ENCODE peak calls at places on chromosomes 16 and 17, in seven cellular contexts. V is AG09309, O is fibroblast of lung, B is transverse colon, N is fibroblast of mammary gland, Q is fibroblast of pulmonary artery, X is WTC11. Z is an unnamed sample.

GRCh38 chr17:82911822-82912221 is 72.0 kb upstream of the ZNF750 start:
- DNase-seq in V (no peak), B (no peak), X (no peak), Q (no peak), N (no peak), O (no peak), Z (no peak)

GRCh38 chr17:41167561-41167960 is 460 bp downstream of the KRTAP4-3 start:
- DNase-seq in X (no peak), B (no peak), O (no peak), V (no peak), N (no peak), Q (no peak), Z (no peak)

GRCh38 chr17:58329035-58329807 is 626 bp upstream of the TSPOAP1 start:
- DNase-seq in B (peak), N (no peak), Q (no peak), V (no peak), O (no peak), X (peak), Z (peak)

GRCh38 chr17:8574687-8575086 is 55.8 kb downstream of the MYH10 start:
- DNase-seq in V (no peak), X (no peak), O (peak), Q (peak), N (peak), B (no peak), Z (no peak)

GRCh38 chr17:38444151-38444550 is 15.9 kb downstream of the ARHGAP23 start:
- DNase-seq in V (no peak), O (peak), X (peak), B (peak), N (peak), Q (peak), Z (peak)

GRCh38 chr17:35537569-35538209 is at the start of gene SLFN12L:
- DNase-seq in O (no peak), V (no peak), N (no peak), Q (no peak), X (no peak), B (no peak), Z (peak)

GRCh38 chr17:2755941-2756724 is 6.7 kb upstream of the CCDC92B start:
- DNase-seq in V (no peak), Q (no peak), N (peak), X (peak), O (no peak), B (no peak), Z (no peak)

GRCh38 chr16:47063011-47063724 is 80.6 kb downstream of the NETO2 start:
- DNase-seq in O (no peak), V (no peak), X (no peak), N (no peak), Q (no peak), B (no peak), Z (no peak)

GRCh38 chr17:17575360-17576251 is 15.9 kb downstream of the PEMT start:
- DNase-seq in X (no peak), N (peak), Q (no peak), B (no peak), O (peak), V (no peak), Z (no peak)

GRCh38 chr16:7182510-7183109 is 150.0 kb upstream of the RBFOX1 start:
- DNase-seq in Q (no peak), X (no peak), N (no peak), B (no peak), O (no peak), V (no peak), Z (no peak)

GRCh38 chr17:71402661-71403141 is 718.1 kb upstream of the SOX9 start:
- DNase-seq in V (no peak), Q (no peak), N (peak), O (no peak), X (no peak), B (no peak), Z (no peak)

GRCh38 chr17:64219571-64219970 is 43.5 kb downstream of the TEX2 start:
- DNase-seq in V (no peak), X (no peak), B (no peak), O (no peak), Q (no peak), N (no peak), Z (no peak)

GRCh38 chr16:69796285-69797118 is 34.4 kb downstream of the WWP2 start:
- DNase-seq in O (peak), Q (peak), N (peak), V (peak), B (peak), X (no peak), Z (peak)

GRCh38 chr16:72876221-72876620 is 171.7 kb downstream of the ZFHX3 start:
- DNase-seq in B (peak), V (peak), X (no peak), N (peak), O (peak), Q (peak), Z (peak)

GRCh38 chr17:49495842-49496182 is 719 bp downstream of the NGFR start:
- DNase-seq in V (no peak), Q (no peak), O (no peak), B (no peak), X (peak), N (no peak), Z (no peak)

GRCh38 chr16:15996432-15997109 is 47.2 kb downstream of the ABCC1 start:
- DNase-seq in V (peak), N (peak), X (no peak), Q (peak), O (peak), B (no peak), Z (no peak)

GRCh38 chr17:79721993-79722671 is 8.6 kb upstream of the ENPP7 start:
- DNase-seq in O (no peak), V (no peak), X (peak), B (no peak), N (no peak), Q (no peak), Z (no peak)

GRCh38 chr16:55539049-55539448 is 27.4 kb upstream of the CAPNS2 start:
- DNase-seq in Q (peak), X (no peak), B (no peak), N (peak), V (no peak), O (peak), Z (no peak)

GRCh38 chr16:23754594-23755483 is at the start of gene CHP2:
- DNase-seq in Q (no peak), B (peak), V (no peak), O (no peak), N (no peak), X (peak), Z (no peak)

GRCh38 chr17:740240-741055 is 8.1 kb downstream of the TLCD3A start:
- DNase-seq in Q (no peak), N (no peak), B (peak), X (no peak), O (no peak), V (no peak), Z (peak)

GRCh38 chr17:742147-742793 is 9.8 kb downstream of the GEMIN4 start:
- DNase-seq in O (no peak), Q (no peak), N (no peak), B (no peak), V (no peak), X (no peak), Z (no peak)

GRCh38 chr17:744937-745336 is 7.1 kb downstream of the GEMIN4 start:
- DNase-seq in O (no peak), N (no peak), X (no peak), Q (no peak), V (no peak), B (no peak), Z (no peak)

GRCh38 chr17:745406-745805 is 6.7 kb downstream of the GEMIN4 start:
- DNase-seq in Q (no peak), V (no peak), N (no peak), O (no peak), X (no peak), B (no peak), Z (no peak)

DNA sequence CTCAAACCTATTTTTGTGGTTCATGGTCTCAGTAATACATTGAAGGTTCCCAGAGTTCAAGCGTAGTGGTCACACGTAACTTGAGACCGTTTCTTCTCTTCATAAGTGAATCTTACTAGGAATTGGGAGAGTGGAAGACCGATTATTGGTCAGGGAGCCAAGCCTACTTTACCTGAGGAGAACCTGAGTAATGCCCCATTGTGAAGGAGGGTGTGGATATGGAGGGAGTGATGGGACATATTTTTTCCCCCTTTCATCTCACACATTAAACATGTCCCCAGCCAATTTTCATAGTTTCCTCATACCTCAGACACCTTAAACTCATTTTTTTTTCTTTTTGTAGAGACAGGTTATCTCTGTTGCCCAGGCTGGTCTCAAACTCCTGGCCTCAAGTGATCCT is 8.9 kb downstream of the GEMIN4 start:
- DNase-seq in O (no peak), Q (no peak), N (no peak), B (no peak), V (no peak), X (no peak), Z (no peak)
- TF ChIP-seq CTCF in O (no peak), Q (no peak), N (no peak), B (no peak), V (no peak), X (no peak), Z (no peak)

GRCh38 chr16:86609115-86609514 is 30.8 kb downstream of the FOXL1 start:
- DNase-seq in Q (peak), B (no peak), V (peak), O (peak), N (peak), X (no peak), Z (no peak)

GRCh38 chr16:86605950-86606349 is 27.6 kb downstream of the FOXL1 start:
- DNase-seq in Q (no peak), X (no peak), V (no peak), B (no peak), O (no peak), N (no peak), Z (no peak)

GRCh38 chr16:86609661-86610060 is 31.3 kb downstream of the FOXL1 start:
- DNase-seq in O (no peak), B (no peak), Q (no peak), V (no peak), N (no peak), X (no peak), Z (no peak)

GRCh38 chr16:86610779-86611516 is 32.6 kb downstream of the FOXL1 start:
- DNase-seq in Q (no peak), V (no peak), O (no peak), X (no peak), B (no peak), N (no peak), Z (no peak)

GRCh38 chr16:86608301-86608747 is 30.0 kb downstream of the FOXL1 start:
- DNase-seq in B (no peak), V (no peak), O (peak), N (no peak), Q (no peak), X (no peak), Z (no peak)
- TF ChIP-seq CTCF in B (no peak), V (peak), O (no peak), N (no peak), Q (no peak), X (no peak), Z (no peak)

GRCh38 chr17:33459078-33459940 is 166.2 kb upstream of the ASIC2 start:
- DNase-seq in O (no peak), B (no peak), Q (no peak), X (peak), V (no peak), N (no peak), Z (no peak)
- TF ChIP-seq CTCF in O (no peak), B (no peak), Q (no peak), X (no peak), V (no peak), N (no peak), Z (no peak)

DNA sequence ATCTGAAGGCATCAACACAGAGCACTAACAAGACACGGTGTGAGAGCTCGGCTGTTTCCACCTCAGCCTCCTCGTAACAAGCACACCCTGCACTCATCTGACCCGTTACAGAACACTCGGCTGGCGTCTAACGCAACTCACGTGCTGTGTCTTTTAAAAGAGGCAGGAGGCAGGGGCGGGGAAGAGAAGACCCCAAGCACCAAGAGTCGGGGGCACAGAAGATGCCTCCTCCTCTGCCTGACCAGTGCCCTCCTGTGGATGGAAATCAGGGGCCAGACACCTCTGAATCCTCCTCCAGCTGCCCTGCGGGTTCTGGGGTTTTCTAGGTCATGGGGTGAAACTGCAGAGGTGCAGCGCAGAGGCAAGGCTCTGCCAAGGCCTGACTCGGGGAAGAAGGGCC is 74.3 kb downstream of the ZNF778 start:
- DNase-seq in V (no peak), B (no peak), X (no peak), N (no peak), O (no peak), Q (no peak), Z (no peak)
- TF ChIP-seq CTCF in V (no peak), B (no peak), X (no peak), N (no peak), O (no peak), Q (no peak), Z (no peak)

DNA sequence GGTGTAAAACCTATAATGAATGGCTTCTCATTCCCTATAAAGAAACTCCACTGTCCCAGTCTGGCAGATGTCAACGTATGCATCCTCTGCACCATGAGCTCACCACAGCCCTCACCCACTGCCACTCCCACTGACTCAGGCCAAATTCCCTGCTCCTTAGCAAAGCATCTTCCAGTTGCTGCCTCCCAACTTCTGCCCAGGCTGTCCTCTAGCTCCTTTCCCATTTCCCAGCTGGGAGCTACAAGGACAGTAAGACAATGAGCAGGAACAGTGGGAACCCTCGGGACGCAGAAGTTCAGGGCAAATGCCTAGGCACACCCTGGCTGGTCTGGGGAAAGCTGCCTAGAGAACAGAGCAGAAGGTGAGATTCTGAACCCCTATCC is 9.1 kb upstream of the THAP11 start:
- DNase-seq in X (no peak), V (no peak), O (peak), N (peak), B (no peak), Q (peak), Z (no peak)
- TF ChIP-seq CTCF in X (no peak), V (no peak), O (no peak), N (no peak), B (no peak), Q (no peak), Z (no peak)

GRCh38 chr16:67179421-67180080 is 4.2 kb downstream of the MATCAP1 start:
- DNase-seq in N (no peak), V (no peak), B (no peak), O (no peak), Q (no peak), X (peak), Z (peak)

GRCh38 chr16:67174706-67175231 is 4.4 kb downstream of the NOL3 start:
- DNase-seq in X (no peak), V (no peak), Q (no peak), O (no peak), B (no peak), N (no peak), Z (no peak)

GRCh38 chr16:67180166-67180565 is 3.6 kb downstream of the MATCAP1 start:
- DNase-seq in O (no peak), Q (no peak), X (peak), V (no peak), N (no peak), B (no peak), Z (no peak)

GRCh38 chr16:67176662-67177061 is 6.3 kb downstream of the NOL3 start:
- DNase-seq in O (peak), B (no peak), V (no peak), X (no peak), Q (no peak), N (no peak), Z (no peak)

DNA sequence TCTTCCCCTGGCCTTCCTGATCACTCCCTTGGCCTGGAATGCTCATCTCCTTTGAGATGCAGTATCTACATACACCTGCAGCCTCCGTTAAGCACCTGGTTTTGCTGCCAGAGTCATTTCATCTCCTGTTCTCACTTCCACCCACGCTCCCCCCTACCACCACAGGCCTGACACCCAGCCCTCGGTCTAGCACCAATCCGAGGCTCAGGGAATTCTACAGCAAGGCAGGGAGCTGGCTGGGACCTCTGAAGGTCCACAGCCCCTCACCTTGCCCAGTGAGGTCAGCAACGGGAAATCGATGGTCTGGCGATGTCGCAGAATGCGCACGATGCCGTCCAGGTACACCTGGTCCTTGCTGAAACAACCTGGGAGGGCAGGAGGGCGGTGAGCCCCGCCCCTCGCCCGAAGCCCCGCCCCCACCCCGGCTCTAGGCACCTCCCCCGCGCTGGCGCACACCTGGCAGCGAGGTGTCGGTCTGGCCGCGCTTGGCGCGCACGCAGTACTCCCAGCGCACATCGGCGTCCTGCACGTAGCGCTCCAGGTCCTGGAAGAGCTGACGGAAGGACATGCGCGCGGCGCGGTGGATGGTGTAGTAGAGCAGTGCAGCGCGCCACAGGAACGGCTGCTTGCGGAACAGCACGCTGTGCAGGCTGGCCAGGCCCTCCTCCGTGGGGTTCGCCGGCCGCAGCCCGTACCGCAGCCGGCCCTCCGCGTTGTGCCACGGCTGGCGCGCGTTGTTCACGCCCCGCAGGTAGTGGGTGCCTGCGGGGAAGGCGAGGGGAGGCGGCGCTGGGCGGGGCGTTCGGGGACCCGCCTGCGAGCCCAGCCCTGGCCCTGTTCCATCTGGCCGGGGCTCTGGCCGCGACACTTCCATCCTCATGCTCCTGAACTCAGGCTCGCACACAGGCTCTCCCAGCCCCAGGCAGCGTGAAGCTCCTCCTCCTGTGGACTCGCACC is 5.7 kb downstream of the MATCAP1 start:
- DNase-seq in B (peak), V (no peak), Q (peak), N (peak), O (peak), X (peak), Z (peak)
- TF ChIP-seq CTCF in B (no peak), V (no peak), Q (no peak), N (no peak), O (no peak), X (no peak), Z (peak)

GRCh38 chr16:3780570-3780969 is 63.2 kb upstream of the TRAP1 start:
- DNase-seq in B (no peak), V (no peak), X (no peak), N (peak), O (peak), Q (peak), Z (peak)
- TF ChIP-seq CTCF in B (no peak), V (no peak), X (no peak), N (no peak), O (no peak), Q (no peak), Z (no peak)

GRCh38 chr16:8872967-8873865 is 4.4 kb upstream of the CARHSP1 start:
- DNase-seq in B (no peak), O (no peak), X (no peak), N (no peak), V (no peak), Q (no peak), Z (no peak)
- TF ChIP-seq CTCF in B (peak), O (no peak), X (no peak), N (peak), V (peak), Q (peak), Z (no peak)

DNA sequence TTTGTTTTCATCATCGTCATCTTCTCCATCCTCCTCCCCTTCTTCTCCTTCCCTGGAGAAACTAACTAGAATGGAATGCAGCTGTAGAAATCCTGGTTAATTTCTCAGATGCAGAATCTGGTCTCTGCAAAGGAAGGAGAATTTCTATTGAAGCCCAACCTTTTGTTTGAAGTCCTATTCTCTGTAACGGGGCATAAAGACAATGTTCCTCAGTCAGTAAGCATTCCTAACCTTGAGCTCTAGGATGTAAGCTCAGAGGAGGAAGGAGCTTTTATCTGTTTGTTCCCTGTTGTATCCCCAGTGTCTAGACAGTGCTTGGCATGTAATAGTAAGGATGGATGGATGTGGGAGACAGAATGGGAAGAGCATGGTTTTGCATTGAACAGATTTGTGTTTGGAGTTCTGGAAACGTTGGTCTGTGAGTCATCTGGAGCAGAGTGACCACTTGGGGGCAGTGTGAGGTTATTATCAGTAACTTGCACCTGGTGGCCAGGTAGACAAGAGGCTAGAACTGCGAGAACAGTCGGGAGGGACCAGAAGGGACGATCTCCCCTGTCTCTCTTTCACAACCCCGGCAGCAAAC is 363.7 kb downstream of the SNX29 start:
- DNase-seq in N (peak), X (peak), O (peak), Q (peak), V (no peak), B (peak), Z (peak)
- TF ChIP-seq CTCF in N (peak), X (peak), O (peak), Q (peak), V (peak), B (peak), Z (peak)

Z was measured in activated CD8-positive, alpha-beta T cell treated with anti-CD3 and anti-CD28 coated beads for 36 hours.